ENCODE peak calls at places on chromosomes 2 and 18, in five cellular contexts. L is adrenal gland, Y is prostate gland, Z is AG04450, H is thyroid gland. P is an unnamed sample.

GRCh38 chr2:233418761-233419625 is 64.7 kb downstream of the DGKD start:
- DNase-seq in L (peak), H (peak), Y (no peak), Z (no peak), P (no peak)

GRCh38 chr2:96374211-96374951 is 38.8 kb downstream of the NCAPH start:
- DNase-seq in L (peak), H (peak), Z (no peak), Y (peak), P (no peak)

GRCh38 chr2:219071189-219071816 is 10.6 kb upstream of the IHH start:
- DNase-seq in H (no peak), Y (no peak), L (no peak), Z (no peak), P (no peak)

GRCh38 chr2:180254872-180255271 is 247.8 kb upstream of the CWC22 start:
- DNase-seq in Z (no peak), L (no peak), H (no peak), Y (no peak), P (no peak)

GRCh38 chr2:792687-793086 is 115.5 kb upstream of the TMEM18 start:
- DNase-seq in H (peak), Y (no peak), L (no peak), Z (no peak), P (no peak)

GRCh38 chr2:111659361-111660281 is 224.4 kb downstream of the ANAPC1 start:
- DNase-seq in Y (peak), H (peak), L (peak), Z (no peak), P (no peak)

GRCh38 chr2:10327896-10328666 is 25.4 kb downstream of the HPCAL1 start:
- DNase-seq in Z (no peak), H (no peak), Y (no peak), L (no peak), P (no peak)

GRCh38 chr2:77161009-77161408 is 361.2 kb downstream of the LRRTM4 start:
- DNase-seq in Z (peak), L (no peak), Y (no peak), H (no peak), P (no peak)

GRCh38 chr2:178271629-178272333 is 77.5 kb downstream of the OSBPL6 start:
- DNase-seq in L (peak), Z (peak), H (peak), Y (peak), P (peak)

GRCh38 chr18:30352551-30353168 is 689.9 kb downstream of the DSC3 start:
- DNase-seq in L (no peak), H (no peak), Y (no peak), Z (no peak), P (no peak)

GRCh38 chr2:226661789-226662545 is 137.7 kb downstream of the IRS1 start:
- DNase-seq in H (no peak), Z (peak), Y (no peak), L (peak), P (no peak)
- H3K27ac ChIP-seq in H (no peak), Z (peak), Y (no peak), L (no peak), P (no peak)

GRCh38 chr2:239959059-239959971 is 65.8 kb downstream of the NDUFA10 start:
- DNase-seq in Y (no peak), H (peak), Z (no peak), L (no peak), P (no peak)
- H3K27ac ChIP-seq in Y (peak), H (no peak), Z (no peak), L (no peak), P (peak)

DNA sequence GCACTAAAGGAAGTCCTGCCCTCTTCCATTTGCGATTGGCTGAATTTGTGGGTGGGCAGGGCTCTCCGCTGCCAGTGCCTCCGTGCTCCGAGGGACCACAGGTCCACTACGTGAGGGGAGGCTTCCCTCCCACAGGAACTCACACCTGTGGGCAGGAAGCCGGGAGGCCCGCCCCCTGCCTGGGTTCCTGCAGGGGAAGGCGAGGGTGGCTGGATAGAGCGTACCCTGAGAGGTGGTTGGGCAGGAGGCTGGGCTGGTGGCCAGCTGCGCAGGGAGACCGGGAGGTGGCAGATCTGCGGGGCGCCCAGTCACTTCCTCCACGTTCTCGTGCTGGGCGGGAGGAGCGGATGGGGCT is 47.0 kb upstream of the PTH2R start:
- DNase-seq in Z (no peak), Y (no peak), L (no peak), H (no peak), P (no peak)
- H3K27ac ChIP-seq in Z (no peak), Y (no peak), L (no peak), H (no peak), P (no peak)

GRCh38 chr2:64595397-64596160 is 58.1 kb downstream of the SERTAD2 start:
- DNase-seq in Z (no peak), Y (no peak), L (no peak), H (no peak), P (no peak)

GRCh38 chr2:64586883-64587481 is 62.9 kb downstream of the AFTPH start:
- DNase-seq in L (no peak), Z (peak), Y (no peak), H (no peak), P (no peak)

GRCh38 chr2:64592994-64593655 is 60.6 kb downstream of the SERTAD2 start:
- DNase-seq in L (peak), Z (no peak), H (no peak), Y (no peak), P (no peak)

GRCh38 chr2:64594563-64594989 is 59.1 kb downstream of the SERTAD2 start:
- DNase-seq in Y (no peak), H (no peak), Z (no peak), L (no peak), P (no peak)

DNA sequence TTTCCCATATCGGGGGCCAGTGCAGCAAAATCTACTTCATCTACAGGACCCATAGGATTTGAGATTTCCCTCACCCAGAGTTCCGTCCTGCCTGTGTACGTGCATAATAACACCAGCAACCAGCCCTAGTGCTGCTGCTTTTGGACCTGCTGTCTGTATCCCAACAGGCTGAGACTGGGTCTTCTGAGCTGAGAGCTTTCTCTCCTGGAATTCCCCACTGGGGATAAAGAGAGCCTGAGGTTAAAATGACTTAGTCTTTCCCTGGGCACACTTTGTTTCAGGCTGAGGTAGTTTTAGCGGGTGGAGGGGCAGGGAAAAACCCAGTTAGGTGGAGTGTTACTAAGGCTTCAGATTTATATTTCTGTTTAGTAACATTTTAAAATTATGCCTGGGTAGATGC is 62.5 kb downstream of the SERTAD2 start:
- DNase-seq in L (no peak), Y (no peak), H (no peak), Z (no peak), P (no peak)
- H3K27ac ChIP-seq in L (no peak), Y (no peak), H (no peak), Z (no peak), P (no peak)

GRCh38 chr2:68764041-68764780 is 29.6 kb downstream of the ARHGAP25 start:
- DNase-seq in L (no peak), Z (no peak), H (no peak), Y (no peak), P (no peak)
- H3K27ac ChIP-seq in L (peak), Z (no peak), H (no peak), Y (no peak), P (no peak)

GRCh38 chr2:220424561-220424960 is 797.1 kb downstream of the SLC4A3 start:
- DNase-seq in Z (no peak), L (no peak), H (no peak), Y (no peak), P (no peak)
- H3K27ac ChIP-seq in Z (no peak), L (no peak), H (no peak), Y (no peak), P (no peak)

GRCh38 chr2:190540048-190540447 is 5.5 kb upstream of the NEMP2 start:
- DNase-seq in H (no peak), Y (no peak), Z (no peak), L (no peak), P (no peak)
- H3K27ac ChIP-seq in H (no peak), Y (no peak), Z (no peak), L (no peak), P (no peak)

GRCh38 chr2:17593445-17593840 is 52.9 kb downstream of the VSNL1 start:
- DNase-seq in H (no peak), L (no peak), Y (no peak), Z (no peak), P (no peak)

GRCh38 chr2:17593841-17594482 is 53.5 kb downstream of the VSNL1 start:
- DNase-seq in L (no peak), Y (no peak), H (no peak), Z (no peak), P (no peak)

GRCh38 chr2:17591846-17592245 is 51.4 kb downstream of the VSNL1 start:
- DNase-seq in L (no peak), Z (no peak), H (no peak), Y (no peak), P (no peak)

GRCh38 chr2:17592731-17593409 is 52.4 kb downstream of the VSNL1 start:
- DNase-seq in Z (no peak), L (no peak), H (no peak), Y (no peak), P (no peak)

GRCh38 chr2:17594533-17595391 is 54.3 kb downstream of the VSNL1 start:
- DNase-seq in L (no peak), Y (no peak), H (no peak), Z (no peak), P (no peak)
- H3K27ac ChIP-seq in L (peak), Y (no peak), H (no peak), Z (peak), P (no peak)

DNA sequence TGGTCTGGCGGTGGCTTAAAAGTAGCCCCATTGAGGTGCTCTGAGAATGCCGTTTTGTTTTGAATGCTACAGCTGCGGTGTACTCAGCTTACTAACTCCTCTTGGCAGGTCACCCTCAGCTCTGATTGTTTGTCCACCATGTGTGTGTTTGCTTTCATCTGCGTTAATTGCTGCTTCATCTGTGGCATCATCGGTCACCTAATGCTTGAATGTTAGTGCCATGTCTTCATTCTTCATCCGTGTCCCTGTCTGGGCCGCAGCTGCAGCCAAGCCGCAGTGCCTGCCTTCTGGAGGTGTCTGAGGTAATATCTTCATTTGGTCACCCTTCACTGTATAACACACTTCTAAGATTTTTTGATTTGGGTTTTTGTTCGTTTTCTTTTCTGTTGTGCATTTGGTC is 16.5 kb downstream of the RAB12 start:
- DNase-seq in L (no peak), H (no peak), Z (no peak), Y (no peak), P (no peak)
- H3K27ac ChIP-seq in L (no peak), H (no peak), Z (no peak), Y (no peak), P (no peak)

GRCh38 chr18:49654347-49654746 is 92.5 kb downstream of the LIPG start:
- DNase-seq in Y (no peak), L (no peak), Z (no peak), H (no peak), P (no peak)

GRCh38 chr18:49652841-49653240 is 91.0 kb downstream of the LIPG start:
- DNase-seq in L (no peak), Y (no peak), H (no peak), Z (no peak), P (no peak)

GRCh38 chr18:49656098-49656591 is 94.3 kb downstream of the LIPG start:
- DNase-seq in L (no peak), Y (no peak), Z (no peak), H (no peak), P (no peak)

GRCh38 chr18:49658871-49659378 is 97.1 kb downstream of the LIPG start:
- DNase-seq in Y (no peak), L (no peak), Z (no peak), H (no peak), P (no peak)

DNA sequence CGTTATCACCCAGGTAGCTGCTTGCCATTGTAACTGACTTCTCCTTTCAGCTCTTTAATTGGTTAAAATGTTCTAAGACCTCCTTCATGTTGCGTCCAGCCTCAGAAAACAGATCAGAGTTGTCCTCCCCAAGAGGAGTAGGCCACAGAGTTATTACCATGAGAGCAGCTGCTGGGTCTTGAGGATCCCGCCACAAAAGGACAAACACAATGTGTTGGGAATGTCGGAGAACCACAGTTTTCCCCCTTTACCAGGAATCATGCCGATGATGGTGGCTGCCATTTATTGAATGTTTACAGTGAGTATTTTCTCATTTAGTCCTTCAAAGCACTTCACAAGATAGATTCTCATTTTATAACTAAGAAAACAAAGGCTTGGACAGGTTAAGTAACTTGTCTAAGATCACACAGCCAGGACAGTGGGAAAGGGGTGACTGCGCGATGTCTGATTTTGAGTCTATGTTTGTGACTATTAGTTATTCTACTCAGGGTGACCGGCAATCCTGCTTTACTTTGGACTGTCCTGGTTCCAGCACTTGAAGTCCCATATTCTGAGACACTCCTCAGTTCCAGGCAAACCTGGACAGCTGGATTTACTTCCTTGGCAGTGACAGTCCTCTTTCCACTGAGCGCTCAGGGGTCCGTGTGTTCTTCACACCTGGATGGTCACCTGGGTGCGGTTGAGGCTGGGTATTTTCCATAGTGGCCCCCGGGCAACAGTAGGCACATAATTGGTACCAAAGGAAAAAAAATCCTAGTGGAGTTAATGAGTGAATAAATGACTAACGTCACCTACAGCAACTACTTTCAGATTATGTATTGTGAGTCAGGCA is 93.6 kb downstream of the LIPG start:
- DNase-seq in Y (no peak), L (no peak), Z (no peak), H (peak), P (no peak)
- H3K27ac ChIP-seq in Y (no peak), L (no peak), Z (no peak), H (peak), P (no peak)